ENCODE peak calls at places on chromosomes 11 and 22, in eight cellular contexts. One of them, this sample, is unnamed.

GRCh38 chr11:57249384-57250319 is 12.6 kb upstream of the APLNR start:
- DNase-seq in MV-4-11: peak; percentile 24
- DNase-seq in EL: peak; percentile 54
- DNase-seq in C1 segment of cervical spinal cord: no peak
- DNase-seq in M059J: peak; percentile 53
- DNase-seq in gastrocnemius medialis: no peak
- DNase-seq in NCI-H774: peak; percentile 4
- DNase-seq in NAMALWA: peak; percentile 69
- DNase-seq in this sample: peak; percentile 87

GRCh38 chr22:33579448-33580093 is 340.7 kb downstream of the LARGE1 start:
- DNase-seq in MV-4-11: no peak
- DNase-seq in NAMALWA: peak; percentile 82
- DNase-seq in C1 segment of cervical spinal cord: no peak
- DNase-seq in EL: peak; percentile 2
- DNase-seq in M059J: peak; percentile 18
- DNase-seq in gastrocnemius medialis: no peak
- DNase-seq in NCI-H774: no peak
- DNase-seq in this sample: peak; percentile 68

GRCh38 chr11:22337571-22338464 is at the start of gene SLC17A6:
- DNase-seq in gastrocnemius medialis: no peak
- DNase-seq in NAMALWA: peak; percentile 41
- DNase-seq in MV-4-11: peak; percentile 28
- DNase-seq in NCI-H774: no peak
- DNase-seq in EL: no peak
- DNase-seq in M059J: peak; percentile 41
- DNase-seq in C1 segment of cervical spinal cord: no peak
- DNase-seq in this sample: peak; percentile 67

GRCh38 chr11:102560555-102561011 is 30.0 kb upstream of the MMP7 start:
- DNase-seq in MV-4-11: peak; percentile 91
- DNase-seq in EL: peak; percentile 64
- DNase-seq in gastrocnemius medialis: no peak
- DNase-seq in M059J: peak; percentile 83
- DNase-seq in NCI-H774: no peak
- DNase-seq in C1 segment of cervical spinal cord: no peak
- DNase-seq in NAMALWA: peak; percentile 86
- DNase-seq in this sample: peak; percentile 42

GRCh38 chr22:38923463-38924196 is 33.8 kb upstream of the APOBEC3A start:
- DNase-seq in gastrocnemius medialis: peak; percentile 55
- DNase-seq in MV-4-11: no peak
- DNase-seq in C1 segment of cervical spinal cord: peak; percentile 52
- DNase-seq in M059J: peak; percentile 83
- DNase-seq in NAMALWA: no peak
- DNase-seq in NCI-H774: peak; percentile 88
- DNase-seq in EL: peak; percentile 91
- DNase-seq in this sample: no peak

GRCh38 chr11:36131719-36132349 is 157.4 kb downstream of the COMMD9 start:
- DNase-seq in EL: peak; percentile 45
- DNase-seq in NAMALWA: peak; percentile 45
- DNase-seq in NCI-H774: peak; percentile 11
- DNase-seq in C1 segment of cervical spinal cord: peak; percentile 38
- DNase-seq in MV-4-11: no peak
- DNase-seq in gastrocnemius medialis: peak; percentile 31
- DNase-seq in M059J: peak; percentile 41
- DNase-seq in this sample: peak; percentile 74

GRCh38 chr11:22304337-22304961 is 33.7 kb upstream of the SLC17A6 start:
- DNase-seq in M059J: peak; percentile 16
- DNase-seq in MV-4-11: peak; percentile 21
- DNase-seq in NCI-H774: peak; percentile 11
- DNase-seq in EL: peak; percentile 4
- DNase-seq in NAMALWA: peak; percentile 47
- DNase-seq in C1 segment of cervical spinal cord: no peak
- DNase-seq in gastrocnemius medialis: no peak
- DNase-seq in this sample: peak; percentile 63

GRCh38 chr11:35786918-35787557 is 124.5 kb downstream of the TRIM44 start:
- DNase-seq in NAMALWA: no peak
- DNase-seq in C1 segment of cervical spinal cord: no peak
- DNase-seq in EL: peak; percentile 64
- DNase-seq in M059J: peak; percentile 40
- DNase-seq in gastrocnemius medialis: no peak
- DNase-seq in NCI-H774: no peak
- DNase-seq in MV-4-11: no peak
- DNase-seq in this sample: no peak

GRCh38 chr11:18046116-18046777 is at the start of gene TPH1:
- DNase-seq in EL: peak; percentile 33
- DNase-seq in M059J: peak; percentile 65
- DNase-seq in C1 segment of cervical spinal cord: no peak
- DNase-seq in NCI-H774: peak; percentile 81
- DNase-seq in MV-4-11: no peak
- DNase-seq in gastrocnemius medialis: no peak
- DNase-seq in NAMALWA: no peak
- DNase-seq in this sample: no peak

GRCh38 chr11:47152953-47153950 is 23.4 kb downstream of the ARFGAP2 start:
- DNase-seq in M059J: peak; percentile 70
- DNase-seq in C1 segment of cervical spinal cord: peak; percentile 57
- DNase-seq in MV-4-11: peak; percentile 62
- DNase-seq in NAMALWA: peak; percentile 68
- DNase-seq in gastrocnemius medialis: peak; percentile 64
- DNase-seq in EL: peak; percentile 76
- DNase-seq in NCI-H774: peak; percentile 74
- DNase-seq in this sample: peak; percentile 83

GRCh38 chr11:18749681-18750319 is 23.8 kb upstream of the IGSF22 start:
- DNase-seq in MV-4-11: peak; percentile 68
- DNase-seq in gastrocnemius medialis: no peak
- DNase-seq in C1 segment of cervical spinal cord: no peak
- DNase-seq in EL: peak; percentile 82
- DNase-seq in NAMALWA: no peak
- DNase-seq in M059J: peak; percentile 90
- DNase-seq in NCI-H774: no peak
- DNase-seq in this sample: peak; percentile 27

This sample was measured in OCI-M1.